ENCODE peak calls at places on chromosome 1, in six cellular contexts. One of them, this sample, is unnamed.

GRCh38 chr1:28190337-28190979 is 14.0 kb upstream of the PTAFR start:
- DNase-seq in C1 segment of cervical spinal cord: no peak
- DNase-seq in K562: peak; percentile 8
- DNase-seq in HT1080: no peak
- DNase-seq in hypothalamus: no peak
- DNase-seq in neural progenitor cell: no peak
- DNase-seq in this sample: no peak

GRCh38 chr1:11499825-11500331 is 20.9 kb downstream of the DISP3 start:
- DNase-seq in K562: no peak
- DNase-seq in C1 segment of cervical spinal cord: peak; percentile 28
- DNase-seq in hypothalamus: no peak
- DNase-seq in neural progenitor cell: peak; percentile 93
- DNase-seq in HT1080: no peak
- DNase-seq in this sample: no peak

GRCh38 chr1:198902616-198903140 is 263.8 kb downstream of the PTPRC start:
- DNase-seq in neural progenitor cell: peak; percentile 11
- DNase-seq in K562: no peak
- DNase-seq in HT1080: no peak
- DNase-seq in C1 segment of cervical spinal cord: peak; percentile 2
- DNase-seq in hypothalamus: no peak
- DNase-seq in this sample: no peak

GRCh38 chr1:154176341-154176740 is 15.6 kb downstream of the TPM3 start:
- DNase-seq in HT1080: peak; percentile 67
- DNase-seq in K562: no peak
- DNase-seq in C1 segment of cervical spinal cord: no peak
- DNase-seq in neural progenitor cell: no peak
- DNase-seq in hypothalamus: no peak
- DNase-seq in this sample: no peak

GRCh38 chr1:76148460-76148859 is 73.9 kb downstream of the ST6GALNAC3 start:
- DNase-seq in hypothalamus: no peak
- DNase-seq in HT1080: no peak
- DNase-seq in neural progenitor cell: no peak
- DNase-seq in K562: no peak
- DNase-seq in C1 segment of cervical spinal cord: no peak
- DNase-seq in this sample: no peak

GRCh38 chr1:222979561-222979960 is 163.5 kb downstream of the TLR5 start:
- DNase-seq in HT1080: no peak
- DNase-seq in hypothalamus: no peak
- DNase-seq in K562: no peak
- DNase-seq in neural progenitor cell: peak; percentile 12
- DNase-seq in C1 segment of cervical spinal cord: no peak
- DNase-seq in this sample: no peak

GRCh38 chr1:193104496-193104905 is 713 bp downstream of the GLRX2 start:
- DNase-seq in hypothalamus: no peak
- DNase-seq in HT1080: no peak
- DNase-seq in C1 segment of cervical spinal cord: peak; percentile 44
- DNase-seq in K562: peak; percentile 44
- DNase-seq in neural progenitor cell: peak; percentile 51
- DNase-seq in this sample: no peak

GRCh38 chr1:35369922-35370671 is 101.6 kb downstream of the ZMYM4 start:
- DNase-seq in neural progenitor cell: peak; percentile 5
- DNase-seq in hypothalamus: peak; percentile 4
- DNase-seq in HT1080: no peak
- DNase-seq in K562: peak; percentile 24
- DNase-seq in C1 segment of cervical spinal cord: peak; percentile 25
- DNase-seq in this sample: no peak

GRCh38 chr1:195754297-195754696 is 853.9 kb downstream of the KCNT2 start:
- DNase-seq in C1 segment of cervical spinal cord: no peak
- DNase-seq in neural progenitor cell: no peak
- DNase-seq in HT1080: no peak
- DNase-seq in K562: no peak
- DNase-seq in hypothalamus: no peak
- DNase-seq in this sample: no peak

GRCh38 chr1:13943055-13943454 is 243.1 kb downstream of the PRDM2 start:
- DNase-seq in K562: no peak
- DNase-seq in hypothalamus: no peak
- DNase-seq in C1 segment of cervical spinal cord: no peak
- DNase-seq in HT1080: no peak
- DNase-seq in neural progenitor cell: no peak
- DNase-seq in this sample: no peak

GRCh38 chr1:244768804-244769203 is 66.7 kb upstream of the COX20 start:
- DNase-seq in neural progenitor cell: no peak
- DNase-seq in hypothalamus: no peak
- DNase-seq in HT1080: no peak
- DNase-seq in K562: no peak
- DNase-seq in C1 segment of cervical spinal cord: no peak
- DNase-seq in this sample: no peak

GRCh38 chr1:53376041-53376461 is 48.2 kb upstream of the LRP8 start:
- DNase-seq in HT1080: no peak
- DNase-seq in neural progenitor cell: no peak
- DNase-seq in C1 segment of cervical spinal cord: no peak
- DNase-seq in hypothalamus: no peak
- DNase-seq in K562: no peak
- DNase-seq in this sample: peak; percentile 47

GRCh38 chr1:245598524-245599310 is 443.9 kb downstream of the KIF26B start:
- DNase-seq in HT1080: no peak
- DNase-seq in neural progenitor cell: no peak
- DNase-seq in C1 segment of cervical spinal cord: no peak
- DNase-seq in K562: no peak
- DNase-seq in hypothalamus: no peak
- DNase-seq in this sample: no peak